ENCODE peak calls at places on chromosomes 6 and 20, in seven cellular contexts. V is EH; I is foreskin keratinocyte; B is stimulated activated CD4-positive, alpha-beta T cell treated with anti-CD3 and anti-CD28 coated beads, TNF-alpha, amount 100 ng/mL, for 1 hour; F is NCI-H1092; U is T follicular helper cell; X is ureter. T is an unnamed sample.

GRCh38 chr6:56628105-56628504 is 14.6 kb downstream of the DST start:
- DNase-seq in B (no peak), F (no peak), V (peak), U (no peak), X (no peak), I (peak), T (no peak)

GRCh38 chr20:33816191-33816590 is 5.0 kb downstream of the CHMP4B start:
- DNase-seq in B (no peak), I (no peak), F (no peak), U (no peak), X (no peak), V (no peak), T (no peak)

GRCh38 chr6:13831623-13832022 is 17.3 kb upstream of the MCUR1 start:
- DNase-seq in B (no peak), F (no peak), I (no peak), V (no peak), U (no peak), X (no peak), T (no peak)

GRCh38 chr20:2468581-2469407 is 1.8 kb downstream of the SNRPB start:
- DNase-seq in V (peak), I (no peak), U (no peak), B (no peak), X (no peak), F (no peak), T (no peak)

GRCh38 chr6:108953681-108954080 is 105.5 kb downstream of the ARMC2 start:
- DNase-seq in B (no peak), X (no peak), V (no peak), U (no peak), F (no peak), I (no peak), T (no peak)

GRCh38 chr6:70375882-70376281 is 37.4 kb upstream of the FAM135A start:
- DNase-seq in F (no peak), I (no peak), B (no peak), U (no peak), V (no peak), X (no peak), T (no peak)

GRCh38 chr6:37078814-37079213 is 73.4 kb downstream of the FGD2 start:
- DNase-seq in B (no peak), F (no peak), V (no peak), X (no peak), I (no peak), U (no peak), T (no peak)

GRCh38 chr6:134853111-134854055 is 96.5 kb downstream of the ALDH8A1 start:
- DNase-seq in B (no peak), V (peak), U (no peak), X (no peak), I (peak), F (no peak), T (no peak)

GRCh38 chr20:38581013-38581412 is at the start of gene ADIG:
- DNase-seq in I (no peak), F (no peak), U (no peak), B (no peak), V (no peak), X (no peak), T (no peak)

GRCh38 chr6:150840185-150840584 is 25.3 kb upstream of the MTHFD1L start:
- DNase-seq in F (no peak), U (no peak), I (no peak), X (no peak), V (no peak), B (no peak), T (no peak)

GRCh38 chr6:83838727-83839126 is 14.4 kb upstream of the RIPPLY2 start:
- DNase-seq in X (no peak), U (no peak), B (no peak), I (peak), V (no peak), F (no peak), T (no peak)

GRCh38 chr20:22807646-22808045 is 223.3 kb upstream of the FOXA2 start:
- DNase-seq in U (no peak), X (peak), I (no peak), F (no peak), V (no peak), B (no peak), T (no peak)

GRCh38 chr20:59007758-59008511 is 881 bp upstream of the CTSZ start:
- DNase-seq in F (no peak), B (no peak), U (no peak), V (no peak), X (no peak), I (no peak), T (peak)

GRCh38 chr20:34907616-34908469 is 31.4 kb downstream of the ACSS2 start:
- DNase-seq in V (peak), F (no peak), I (peak), U (no peak), B (no peak), X (peak), T (no peak)

GRCh38 chr20:63846128-63846771 is 15.0 kb upstream of the ABHD16B start:
- DNase-seq in X (no peak), U (no peak), F (no peak), I (no peak), V (peak), B (no peak), T (no peak)

GRCh38 chr6:147509900-147510299 is 1.4 kb downstream of the SAMD5 start:
- DNase-seq in I (no peak), B (no peak), F (no peak), U (no peak), X (no peak), V (peak), T (no peak)

GRCh38 chr20:50469796-50470195 is 40.4 kb upstream of the PTPN1 start:
- DNase-seq in F (no peak), U (no peak), I (no peak), X (no peak), B (no peak), V (no peak), T (no peak)

GRCh38 chr6:169046021-169046420 is 207.6 kb downstream of the THBS2 start:
- DNase-seq in B (no peak), U (no peak), V (no peak), F (no peak), X (no peak), I (no peak), T (no peak)

GRCh38 chr20:37351689-37352610 is 6.0 kb downstream of the SRC start:
- DNase-seq in V (peak), B (no peak), U (no peak), X (no peak), F (no peak), I (no peak), T (no peak)